ENCODE peak calls at places on chromosomes 16 and 17, in six cellular contexts. One of them, this sample, is unnamed.

GRCh38 chr17:13128676-13129075 is 110.8 kb upstream of the ELAC2 start:
- DNase-seq in colonic mucosa: no peak
- DNase-seq in AG20443: no peak
- DNase-seq in GM04503: no peak
- DNase-seq in thoracic aorta: no peak
- DNase-seq in left colon: no peak
- DNase-seq in this sample: no peak

GRCh38 chr17:67549787-67550186 is 167.9 kb upstream of the NOL11 start:
- DNase-seq in GM04503: no peak
- DNase-seq in left colon: no peak
- DNase-seq in colonic mucosa: no peak
- DNase-seq in thoracic aorta: no peak
- DNase-seq in AG20443: no peak
- DNase-seq in this sample: no peak

GRCh38 chr16:77207029-77207428 is 7.8 kb downstream of the SYCE1L start:
- DNase-seq in left colon: no peak
- DNase-seq in colonic mucosa: no peak
- DNase-seq in thoracic aorta: no peak
- DNase-seq in GM04503: no peak
- DNase-seq in AG20443: no peak
- DNase-seq in this sample: no peak

GRCh38 chr17:44930667-44931066 is 15.4 kb upstream of the GFAP start:
- DNase-seq in thoracic aorta: no peak
- DNase-seq in AG20443: no peak
- DNase-seq in colonic mucosa: no peak
- DNase-seq in left colon: no peak
- DNase-seq in GM04503: no peak
- DNase-seq in this sample: no peak

GRCh38 chr16:89863741-89864391 is 9.5 kb upstream of the TCF25 start:
- DNase-seq in colonic mucosa: no peak
- DNase-seq in left colon: peak; percentile 30
- DNase-seq in thoracic aorta: no peak
- DNase-seq in AG20443: no peak
- DNase-seq in GM04503: no peak
- DNase-seq in this sample: no peak

GRCh38 chr16:84004442-84004841 is 36.4 kb downstream of the NECAB2 start:
- DNase-seq in AG20443: no peak
- DNase-seq in thoracic aorta: no peak
- DNase-seq in left colon: no peak
- DNase-seq in GM04503: no peak
- DNase-seq in colonic mucosa: no peak
- DNase-seq in this sample: no peak

GRCh38 chr17:1365445-1366039 is 34.5 kb downstream of the YWHAE start:
- DNase-seq in colonic mucosa: peak; percentile 70
- DNase-seq in left colon: peak; percentile 41
- DNase-seq in AG20443: peak; percentile 76
- DNase-seq in GM04503: peak; percentile 37
- DNase-seq in thoracic aorta: no peak
- DNase-seq in this sample: peak; percentile 28

GRCh38 chr17:2995362-2995761 is 68.0 kb downstream of the OR1D5 start:
- DNase-seq in left colon: no peak
- DNase-seq in GM04503: no peak
- DNase-seq in thoracic aorta: no peak
- DNase-seq in colonic mucosa: no peak
- DNase-seq in AG20443: no peak
- DNase-seq in this sample: no peak

GRCh38 chr17:50426814-50427787 is 1.1 kb downstream of the ACSF2 start:
- DNase-seq in left colon: peak; percentile 52
- DNase-seq in colonic mucosa: peak; percentile 54
- DNase-seq in AG20443: peak; percentile 60
- DNase-seq in thoracic aorta: no peak
- DNase-seq in GM04503: no peak
- DNase-seq in this sample: no peak

GRCh38 chr17:57379237-57380054 is 123.1 kb downstream of the MSI2 start:
- DNase-seq in thoracic aorta: no peak
- DNase-seq in AG20443: no peak
- DNase-seq in colonic mucosa: no peak
- DNase-seq in left colon: no peak
- DNase-seq in GM04503: no peak
- DNase-seq in this sample: no peak

GRCh38 chr17:66143657-66144282 is 48.2 kb downstream of the CEP112 start:
- DNase-seq in colonic mucosa: peak; percentile 58
- DNase-seq in AG20443: no peak
- DNase-seq in GM04503: no peak
- DNase-seq in left colon: no peak
- DNase-seq in thoracic aorta: no peak
- DNase-seq in this sample: no peak

GRCh38 chr16:89593841-89594240 is 18.3 kb downstream of the CPNE7 start:
- DNase-seq in left colon: no peak
- DNase-seq in GM04503: no peak
- DNase-seq in colonic mucosa: no peak
- DNase-seq in thoracic aorta: no peak
- DNase-seq in AG20443: no peak
- DNase-seq in this sample: no peak

GRCh38 chr17:78651551-78651950 is 74.4 kb upstream of the DNAH17 start:
- DNase-seq in AG20443: no peak
- DNase-seq in thoracic aorta: no peak
- DNase-seq in colonic mucosa: no peak
- DNase-seq in left colon: no peak
- DNase-seq in GM04503: no peak
- DNase-seq in this sample: no peak

This sample was measured in effector CD8-positive, alpha-beta T cell.